ENCODE peak calls at places on chromosome 11, in six cellular contexts. U is nephron progenitor cell; D is mesendoderm; G is stimulated activated CD8-positive, alpha-beta memory T cell treated with anti-CD3 and anti-CD28 coated beads, Interleukin-15, amount 100 ng/mL, for 4 hours; E is sigmoid colon; N is GM13977. S is an unnamed sample.

GRCh38 chr11:69351460-69351859 is 57.5 kb downstream of the MYEOV start:
- DNase-seq in U (no peak), D (peak; percentile 7), G (no peak), E (no peak), N (no peak), S (no peak)

GRCh38 chr11:4025248-4025956 is 69.2 kb upstream of the RRM1 start:
- DNase-seq in U (no peak), D (no peak), G (no peak), E (no peak), N (no peak), S (no peak)

GRCh38 chr11:64694821-64695365 is 28.1 kb downstream of the NRXN2 start:
- DNase-seq in U (peak; percentile 74), D (peak; percentile 79), G (no peak), E (no peak), N (peak; percentile 67), S (no peak)

GRCh38 chr11:40370821-40371616 is 1088.4 kb downstream of the LRRC4C start:
- DNase-seq in U (no peak), D (no peak), G (no peak), E (no peak), N (no peak), S (no peak)

GRCh38 chr11:44032304-44033085 is 15.3 kb upstream of the ACCSL start:
- DNase-seq in U (no peak), D (no peak), G (no peak), E (no peak), N (no peak), S (no peak)

GRCh38 chr11:118060879-118061278 is 16.0 kb upstream of the TMPRSS4 start:
- DNase-seq in U (no peak), D (no peak), G (no peak), E (peak; percentile 64), N (no peak), S (no peak)

GRCh38 chr11:127006311-127006710 is 5.7 kb upstream of the KIRREL3 start:
- DNase-seq in U (no peak), D (no peak), G (no peak), E (no peak), N (no peak), S (no peak)

GRCh38 chr11:111550258-111550657 is 9.7 kb downstream of the LAYN start:
- DNase-seq in U (no peak), D (no peak), G (no peak), E (no peak), N (no peak), S (no peak)

GRCh38 chr11:19474211-19474610 is 233.5 kb upstream of the E2F8 start:
- DNase-seq in U (no peak), D (no peak), G (no peak), E (no peak), N (no peak), S (no peak)

GRCh38 chr11:128783513-128783912 is 83.6 kb downstream of the KCNJ1 start:
- DNase-seq in U (no peak), D (no peak), G (no peak), E (no peak), N (no peak), S (no peak)

S was measured in cortex of kidney.